ENCODE peak calls at places on chromosome 15, in six cellular contexts. F is endothelial cell, T is GM23338, Z is tibial artery, S is HFFc6, U is keratinocyte. X is an unnamed sample.

GRCh38 chr15:68658641-68659358 is 80.0 kb downstream of the CORO2B start:
- DNase-seq in Z (no peak), T (no peak), U (no peak), F (no peak), S (no peak), X (no peak)

GRCh38 chr15:78051622-78052405 is 25.7 kb downstream of the TBC1D2B start:
- DNase-seq in F (no peak), Z (no peak), S (no peak), U (no peak), T (no peak), X (no peak)

GRCh38 chr15:77481670-77482069 is 61.0 kb downstream of the HMG20A start:
- DNase-seq in T (no peak), S (peak; percentile 40), U (no peak), F (no peak), Z (no peak), X (no peak)

GRCh38 chr15:100881573-100882336 is 2.1 kb downstream of the ALDH1A3 start:
- DNase-seq in U (no peak), S (no peak), Z (peak; percentile 51), T (no peak), F (no peak), X (no peak)

GRCh38 chr15:62607643-62608042 is 434.9 kb upstream of the TPM1 start:
- DNase-seq in S (peak; percentile 30), T (no peak), Z (no peak), F (no peak), U (peak; percentile 28), X (no peak)

GRCh38 chr15:101086394-101087171 is 165.3 kb downstream of the CHSY1 start:
- DNase-seq in F (no peak), Z (no peak), U (no peak), T (no peak), S (no peak), X (no peak)

GRCh38 chr15:88284441-88285106 is 28.0 kb upstream of the NTRK3 start:
- DNase-seq in F (no peak), S (no peak), Z (no peak), T (no peak), U (no peak), X (no peak)

GRCh38 chr15:80093854-80094418 is 34.5 kb downstream of the ZFAND6 start:
- DNase-seq in T (peak; percentile 41), F (no peak), Z (no peak), U (no peak), S (no peak), X (no peak)

GRCh38 chr15:42108189-42108588 is 13.8 kb upstream of the PLA2G4D start:
- DNase-seq in S (no peak), T (no peak), F (no peak), U (no peak), Z (no peak), X (no peak)

GRCh38 chr15:96049766-96050165 is 280.7 kb upstream of the NR2F2 start:
- DNase-seq in S (no peak), T (no peak), U (no peak), Z (no peak), F (no peak), X (no peak)

GRCh38 chr15:94239474-94239873 is 8.1 kb downstream of the MCTP2 start:
- DNase-seq in F (no peak), Z (no peak), T (no peak), U (peak; percentile 57), S (no peak), X (no peak)

GRCh38 chr15:64466408-64467116 is 6.2 kb downstream of the ZNF609 start:
- DNase-seq in T (peak; percentile 34), S (no peak), Z (no peak), F (no peak), U (no peak), X (no peak)

GRCh38 chr15:66713843-66714508 is 11.9 kb downstream of the SMAD6 start:
- DNase-seq in Z (no peak), T (no peak), S (no peak), U (no peak), F (no peak), X (peak; percentile 78)

GRCh38 chr15:76059320-76060097 is at the start of gene TMEM266:
- DNase-seq in Z (no peak), U (no peak), F (peak; percentile 76), S (no peak), T (peak; percentile 88), X (peak; percentile 88)

GRCh38 chr15:82828064-82828463 is 18.6 kb downstream of the WHAMM start:
- DNase-seq in S (no peak), Z (no peak), U (no peak), F (no peak), T (no peak), X (no peak)

GRCh38 chr15:28974142-28974541 is 88.4 kb downstream of the APBA2 start:
- DNase-seq in S (no peak), U (no peak), Z (no peak), F (no peak), T (no peak), X (no peak)

GRCh38 chr15:39110336-39110735 is 470.5 kb upstream of the THBS1 start:
- DNase-seq in S (peak; percentile 54), Z (no peak), T (no peak), F (no peak), U (no peak), X (no peak)

GRCh38 chr15:29888651-29889050 is 66.4 kb upstream of the TJP1 start:
- DNase-seq in T (peak; percentile 62), S (peak; percentile 40), F (no peak), U (no peak), Z (no peak), X (no peak)

GRCh38 chr15:58348095-58348812 is 83.5 kb upstream of the LIPC start:
- DNase-seq in U (no peak), T (no peak), S (no peak), Z (no peak), F (no peak), X (no peak)

GRCh38 chr15:79475312-79475711 is 43.2 kb downstream of the MINAR1 start:
- DNase-seq in S (peak; percentile 6), Z (no peak), U (no peak), T (no peak), F (no peak), X (no peak)

GRCh38 chr15:36644156-36644896 is 64.9 kb downstream of the CDIN1 start:
- DNase-seq in Z (no peak), S (no peak), F (no peak), T (no peak), U (no peak), X (no peak)

GRCh38 chr15:63277893-63278505 is 594 bp downstream of the APH1B start:
- DNase-seq in U (no peak), F (no peak), Z (no peak), S (no peak), T (peak; percentile 64), X (no peak)

GRCh38 chr15:65304393-65305143 is at the start of gene RNU5B-1:
- DNase-seq in U (no peak), S (peak; percentile 100), F (peak; percentile 68), T (peak; percentile 95), Z (no peak), X (peak; percentile 85)

GRCh38 chr15:20340331-20340811 is 201.2 kb downstream of the GOLGA6L6 start:
- DNase-seq in U (no peak), F (peak; percentile 37), Z (peak; percentile 87), S (peak; percentile 25), T (no peak), X (peak; percentile 74)

GRCh38 chr15:75840659-75841058 is 2.6 kb upstream of the UBE2Q2 start:
- DNase-seq in T (no peak), Z (no peak), F (no peak), S (peak; percentile 53), U (no peak), X (no peak)

GRCh38 chr15:99211926-99212325 is 37.5 kb downstream of the TTC23 start:
- DNase-seq in T (no peak), S (peak; percentile 25), U (no peak), Z (no peak), F (no peak), X (no peak)

GRCh38 chr15:99210334-99210733 is 39.0 kb downstream of the TTC23 start:
- DNase-seq in Z (no peak), F (no peak), T (no peak), U (no peak), S (no peak), X (no peak)

GRCh38 chr15:99209326-99209725 is 40.1 kb downstream of the TTC23 start:
- DNase-seq in Z (no peak), U (no peak), S (no peak), F (no peak), T (no peak), X (no peak)

GRCh38 chr15:99212401-99212800 is 37.0 kb downstream of the TTC23 start:
- DNase-seq in U (no peak), F (no peak), T (no peak), Z (no peak), S (peak; percentile 39), X (no peak)

GRCh38 chr15:99213187-99213811 is 36.1 kb downstream of the TTC23 start:
- DNase-seq in Z (peak; percentile 87), S (peak; percentile 68), U (no peak), T (peak; percentile 75), F (peak; percentile 77), X (peak; percentile 66)
- TF ChIP-seq CTCF in Z (peak; percentile 95), S (peak; percentile 94), U (peak; percentile 77), T (peak; percentile 88), F (peak; percentile 82), X (peak; percentile 82)

GRCh38 chr15:31302778-31303433 is 23.7 kb upstream of the KLF13 start:
- DNase-seq in S (no peak), T (peak; percentile 60), Z (peak; percentile 60), F (no peak), U (no peak), X (peak; percentile 76)
- TF ChIP-seq CTCF in S (peak; percentile 9), T (peak; percentile 57), Z (no peak), F (no peak), U (no peak), X (peak; percentile 49)

GRCh38 chr15:89898628-89899302 is 5.0 kb upstream of the AP3S2 start:
- DNase-seq in S (peak; percentile 57), F (peak; percentile 44), Z (no peak), T (peak; percentile 88), U (peak; percentile 32), X (peak; percentile 72)
- TF ChIP-seq CTCF in S (peak; percentile 77), F (peak; percentile 4), Z (peak; percentile 26), T (peak; percentile 77), U (peak; percentile 93), X (peak; percentile 67)

GRCh38 chr15:31012455-31012854 is 21.0 kb upstream of the MTMR10 start:
- DNase-seq in T (no peak), F (no peak), U (no peak), Z (no peak), S (no peak), X (no peak)

GRCh38 chr15:31016446-31016915 is 25.1 kb upstream of the MTMR10 start:
- DNase-seq in Z (no peak), F (no peak), T (no peak), S (peak; percentile 91), U (no peak), X (no peak)

GRCh38 chr15:31014608-31014925 is 23.1 kb upstream of the MTMR10 start:
- DNase-seq in F (no peak), Z (no peak), T (no peak), U (no peak), S (no peak), X (no peak)

GRCh38 chr15:31010036-31010435 is 18.6 kb upstream of the MTMR10 start:
- DNase-seq in T (no peak), U (no peak), Z (no peak), F (no peak), S (no peak), X (no peak)

GRCh38 chr15:31013863-31014607 is 22.6 kb upstream of the MTMR10 start:
- DNase-seq in F (no peak), S (no peak), T (peak; percentile 11), Z (no peak), U (no peak), X (peak; percentile 42)
- TF ChIP-seq CTCF in F (no peak), S (no peak), T (no peak), Z (no peak), U (no peak), X (no peak)